ENCODE peak calls at places on chromosomes 7 and 10, in seven cellular contexts. One of them, this sample, is unnamed.

GRCh38 chr10:8054498-8055407 is at the start of gene GATA3:
- DNase-seq in GM20000: peak; percentile 90
- DNase-seq in caudate nucleus: no peak
- DNase-seq in NCI-H1694: no peak
- DNase-seq in retina: peak; percentile 78
- DNase-seq in adrenal gland: peak; percentile 72
- DNase-seq in germinal center: peak; percentile 61
- DNase-seq in this sample: no peak

GRCh38 chr10:93701903-93702277 is 502 bp downstream of the FRA10AC1 start:
- DNase-seq in GM20000: peak; percentile 32
- DNase-seq in caudate nucleus: no peak
- DNase-seq in NCI-H1694: no peak
- DNase-seq in retina: no peak
- DNase-seq in adrenal gland: no peak
- DNase-seq in germinal center: peak; percentile 8
- DNase-seq in this sample: no peak

GRCh38 chr10:125639846-125640245 is 43.1 kb downstream of the TEX36 start:
- DNase-seq in GM20000: no peak
- DNase-seq in caudate nucleus: no peak
- DNase-seq in NCI-H1694: no peak
- DNase-seq in retina: no peak
- DNase-seq in adrenal gland: no peak
- DNase-seq in germinal center: no peak
- DNase-seq in this sample: no peak

GRCh38 chr10:18523025-18523424 is 128.4 kb downstream of the NSUN6 start:
- DNase-seq in GM20000: no peak
- DNase-seq in caudate nucleus: no peak
- DNase-seq in NCI-H1694: no peak
- DNase-seq in retina: no peak
- DNase-seq in adrenal gland: peak; percentile 44
- DNase-seq in germinal center: no peak
- DNase-seq in this sample: no peak

GRCh38 chr7:43872401-43873165 is 3.3 kb upstream of the MRPS24 start:
- DNase-seq in GM20000: no peak
- DNase-seq in caudate nucleus: peak; percentile 29
- DNase-seq in NCI-H1694: no peak
- DNase-seq in retina: peak; percentile 62
- DNase-seq in adrenal gland: peak; percentile 73
- DNase-seq in germinal center: no peak
- DNase-seq in this sample: peak; percentile 44

GRCh38 chr7:159112136-159113011 is 32.3 kb downstream of the VIPR2 start:
- DNase-seq in GM20000: no peak
- DNase-seq in caudate nucleus: no peak
- DNase-seq in NCI-H1694: no peak
- DNase-seq in retina: no peak
- DNase-seq in adrenal gland: no peak
- DNase-seq in germinal center: no peak
- DNase-seq in this sample: peak; percentile 4

GRCh38 chr7:56033671-56034432 is 17.4 kb downstream of the PSPH start:
- DNase-seq in GM20000: peak; percentile 81
- DNase-seq in caudate nucleus: peak; percentile 54
- DNase-seq in NCI-H1694: peak; percentile 41
- DNase-seq in retina: peak; percentile 86
- DNase-seq in adrenal gland: peak; percentile 74
- DNase-seq in germinal center: peak; percentile 83
- DNase-seq in this sample: peak; percentile 55

GRCh38 chr7:29139796-29140195 is 6.5 kb downstream of the CPVL start:
- DNase-seq in GM20000: no peak
- DNase-seq in caudate nucleus: no peak
- DNase-seq in NCI-H1694: no peak
- DNase-seq in retina: no peak
- DNase-seq in adrenal gland: no peak
- DNase-seq in germinal center: no peak
- DNase-seq in this sample: no peak

GRCh38 chr10:120963053-120963533 is 111.9 kb downstream of the WDR11 start:
- DNase-seq in GM20000: no peak
- DNase-seq in caudate nucleus: no peak
- DNase-seq in NCI-H1694: no peak
- DNase-seq in retina: peak; percentile 76
- DNase-seq in adrenal gland: no peak
- DNase-seq in germinal center: no peak
- DNase-seq in this sample: no peak

GRCh38 chr7:150432915-150433892 is 17.2 kb upstream of the GIMAP8 start:
- DNase-seq in GM20000: peak; percentile 59
- DNase-seq in caudate nucleus: no peak
- DNase-seq in NCI-H1694: no peak
- DNase-seq in retina: no peak
- DNase-seq in adrenal gland: peak; percentile 49
- DNase-seq in germinal center: no peak
- DNase-seq in this sample: no peak

GRCh38 chr7:133481676-133482075 is 228.8 kb downstream of the EXOC4 start:
- DNase-seq in GM20000: no peak
- DNase-seq in caudate nucleus: no peak
- DNase-seq in NCI-H1694: no peak
- DNase-seq in retina: no peak
- DNase-seq in adrenal gland: peak; percentile 14
- DNase-seq in germinal center: no peak
- DNase-seq in this sample: no peak

GRCh38 chr7:4683884-4684565 is 1.9 kb downstream of the FOXK1 start:
- DNase-seq in GM20000: peak; percentile 50
- DNase-seq in caudate nucleus: no peak
- DNase-seq in NCI-H1694: no peak
- DNase-seq in retina: peak; percentile 62
- DNase-seq in adrenal gland: peak; percentile 88
- DNase-seq in germinal center: peak; percentile 56
- DNase-seq in this sample: no peak

GRCh38 chr7:87866089-87866488 is 10.1 kb downstream of the SLC25A40 start:
- DNase-seq in GM20000: no peak
- DNase-seq in caudate nucleus: no peak
- DNase-seq in NCI-H1694: no peak
- DNase-seq in retina: no peak
- DNase-seq in adrenal gland: no peak
- DNase-seq in germinal center: no peak
- DNase-seq in this sample: no peak

GRCh38 chr10:72084094-72084459 is 4.3 kb downstream of the SPOCK2 start:
- DNase-seq in GM20000: no peak
- DNase-seq in caudate nucleus: no peak
- DNase-seq in NCI-H1694: no peak
- DNase-seq in retina: no peak
- DNase-seq in adrenal gland: peak; percentile 12
- DNase-seq in germinal center: no peak
- DNase-seq in this sample: no peak

GRCh38 chr7:129465080-129465479 is 30.8 kb downstream of the STRIP2 start:
- DNase-seq in GM20000: no peak
- DNase-seq in caudate nucleus: no peak
- DNase-seq in NCI-H1694: no peak
- DNase-seq in retina: no peak
- DNase-seq in adrenal gland: no peak
- DNase-seq in germinal center: no peak
- DNase-seq in this sample: no peak

GRCh38 chr7:26165950-26166680 is 14.1 kb downstream of the NFE2L3 start:
- DNase-seq in GM20000: no peak
- DNase-seq in caudate nucleus: no peak
- DNase-seq in NCI-H1694: no peak
- DNase-seq in retina: no peak
- DNase-seq in adrenal gland: no peak
- DNase-seq in germinal center: no peak
- DNase-seq in this sample: no peak

GRCh38 chr7:2274666-2275065 is 32.6 kb downstream of the NUDT1 start:
- DNase-seq in GM20000: no peak
- DNase-seq in caudate nucleus: no peak
- DNase-seq in NCI-H1694: no peak
- DNase-seq in retina: no peak
- DNase-seq in adrenal gland: no peak
- DNase-seq in germinal center: no peak
- DNase-seq in this sample: no peak

This sample was measured in dorsolateral prefrontal cortex.